ENCODE peak calls at places on chromosomes 3 and 15, in six cellular contexts. C is IMR-90, U is neuronal stem cell, O is H1, Z is H9, Q is mesenchymal stem cell. N is an unnamed sample.
A peak's percentile ranks its signal among the peaks of the same experiment; 100 is the strongest.

GRCh38 chr3:81242871-81243270 is 518.6 kb downstream of the GBE1 start:
- DNase-seq in C (peak; percentile 3), U (no peak), O (no peak), Z (no peak), Q (no peak), N (peak; percentile 8)

GRCh38 chr3:12246758-12247157 is 42.1 kb upstream of the PPARG start:
- DNase-seq in C (no peak), U (no peak), O (no peak), Z (no peak), Q (no peak), N (no peak)

GRCh38 chr15:76310470-76311070 is 699 bp downstream of the ETFA start:
- DNase-seq in C (no peak), U (no peak), O (no peak), Z (no peak), Q (peak; percentile 67), N (no peak)

GRCh38 chr15:30991301-30992072 is at the start of gene MTMR10:
- DNase-seq in C (peak; percentile 73), U (peak; percentile 68), O (peak; percentile 86), Z (peak; percentile 79), Q (peak; percentile 80), N (peak; percentile 88)

GRCh38 chr3:101913173-101913572 is 63.9 kb downstream of the NFKBIZ start:
- DNase-seq in C (peak; percentile 70), U (no peak), O (no peak), Z (no peak), Q (no peak), N (no peak)

GRCh38 chr3:185153170-185153733 is 392 bp upstream of the C3orf70 start:
- DNase-seq in C (no peak), U (peak; percentile 46), O (peak; percentile 79), Z (peak; percentile 68), Q (peak; percentile 38), N (peak; percentile 51)

GRCh38 chr15:70156781-70157261 is 59.1 kb upstream of the TLE3 start:
- DNase-seq in C (peak; percentile 34), U (no peak), O (no peak), Z (no peak), Q (peak; percentile 46), N (no peak)

GRCh38 chr3:126130081-126130855 is 46.3 kb upstream of the SLC41A3 start:
- DNase-seq in C (no peak), U (no peak), O (peak; percentile 38), Z (no peak), Q (no peak), N (no peak)

GRCh38 chr3:192892981-192893827 is 24.5 kb downstream of the MB21D2 start:
- DNase-seq in C (peak; percentile 91), U (no peak), O (no peak), Z (peak; percentile 68), Q (peak; percentile 98), N (peak; percentile 77)

GRCh38 chr3:178719036-178719635 is 182.9 kb downstream of the KCNMB2 start:
- DNase-seq in C (no peak), U (no peak), O (no peak), Z (no peak), Q (peak; percentile 38), N (no peak)

GRCh38 chr3:10445561-10445960 is 59.8 kb downstream of the ATP2B2 start:
- DNase-seq in C (peak; percentile 29), U (no peak), O (no peak), Z (no peak), Q (peak; percentile 14), N (peak; percentile 35)

GRCh38 chr15:42984534-42985034 is 64.0 kb upstream of the TTBK2 start:
- DNase-seq in C (no peak), U (no peak), O (no peak), Z (no peak), Q (no peak), N (no peak)

DNA sequence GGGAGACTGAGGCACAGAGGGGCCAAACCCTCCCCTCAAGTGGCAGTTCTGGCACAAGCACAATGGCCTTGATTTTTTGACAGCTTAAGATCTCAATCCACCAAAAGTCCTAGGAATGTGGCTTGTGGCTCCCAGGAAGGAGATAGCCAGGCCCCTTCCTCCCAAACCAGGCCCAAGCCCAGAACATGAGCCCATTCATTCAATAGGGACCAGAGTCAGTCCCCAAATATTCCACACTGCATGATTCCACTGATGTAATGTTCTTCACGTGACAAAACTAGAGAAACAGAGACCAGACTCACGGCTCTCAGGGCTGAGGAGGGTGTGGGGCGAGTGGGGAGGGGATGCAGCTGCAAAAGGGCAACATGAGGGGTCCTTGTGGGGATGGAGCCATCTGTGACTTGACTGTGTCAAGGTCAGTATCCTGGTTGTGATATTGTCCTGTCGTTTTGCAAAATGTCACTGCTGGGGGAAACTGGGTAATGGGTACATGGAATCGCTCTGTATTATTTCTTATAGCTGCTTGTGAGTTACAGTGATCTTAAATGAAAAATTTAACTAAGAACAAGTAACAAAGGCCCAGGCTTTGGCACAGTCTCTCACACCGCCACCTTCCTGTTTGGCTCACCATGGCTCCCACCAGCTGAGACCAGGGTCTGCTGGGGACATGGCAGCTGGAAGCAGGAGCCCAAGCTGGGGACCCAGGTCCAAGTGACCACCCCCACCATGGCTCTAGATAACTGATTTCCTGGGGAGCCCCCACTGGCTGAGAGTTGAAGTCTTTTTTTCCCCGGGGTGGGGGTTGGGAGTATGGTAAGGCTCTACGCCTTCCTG is 25.7 kb downstream of the ABTB1 start:
- DNase-seq in C (no peak), U (no peak), O (no peak), Z (no peak), Q (no peak), N (no peak)
- H4K8ac ChIP-seq in C (peak overlapping the region; percentile 97), U (peak overlapping the region; percentile 4), O (peak overlapping the region; percentile 4), Z (no peak overlapping the region), Q (peak overlapping the region; percentile 98), N (no peak overlapping the region)

GRCh38 chr15:90994417-90995311 is at the start of gene PRC1:
- DNase-seq in C (peak; percentile 97), U (peak; percentile 97), O (peak; percentile 98), Z (peak; percentile 99), Q (peak; percentile 98), N (peak; percentile 99)

GRCh38 chr15:90998737-90999136 is 4.4 kb upstream of the PRC1 start:
- DNase-seq in C (no peak), U (no peak), O (no peak), Z (no peak), Q (no peak), N (no peak)

GRCh38 chr15:90990446-90990845 is 3.9 kb downstream of the PRC1 start:
- DNase-seq in C (no peak), U (no peak), O (no peak), Z (no peak), Q (no peak), N (no peak)

GRCh38 chr15:90991587-90992285 is 2.6 kb downstream of the PRC1 start:
- DNase-seq in C (no peak), U (no peak), O (no peak), Z (no peak), Q (no peak), N (peak; percentile 26)

GRCh38 chr15:90994059-90994416 is 297 bp downstream of the PRC1 start:
- DNase-seq in C (no peak), U (peak; percentile 12), O (no peak), Z (no peak), Q (no peak), N (no peak)
- H4K8ac ChIP-seq in C (peak overlapping the region; percentile 54), U (no peak overlapping the region), O (peak overlapping the region; percentile 88), Z (no peak overlapping the region), Q (peak overlapping the region; percentile 66), N (peak overlapping the region; percentile 77)

DNA sequence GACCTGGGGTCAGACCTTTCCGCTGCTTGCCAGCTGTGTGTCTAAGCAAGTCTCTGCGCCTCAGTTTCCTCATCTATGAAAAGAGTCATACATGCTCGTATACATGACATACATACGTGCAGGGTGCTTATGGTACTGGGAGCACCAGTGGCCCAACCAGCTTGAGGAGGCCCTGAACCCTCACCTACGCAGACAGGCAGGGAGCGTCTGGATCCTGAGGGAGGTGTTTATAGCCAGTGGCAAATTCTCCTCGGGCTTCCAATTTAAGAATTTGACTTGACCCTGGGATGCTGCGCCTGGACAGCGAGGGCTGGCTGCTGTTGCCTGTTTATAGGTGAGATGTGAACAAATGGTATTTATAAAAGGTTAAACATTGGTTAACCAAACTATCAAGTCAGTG is 17.7 kb upstream of the FGD5 start:
- DNase-seq in C (no peak), U (no peak), O (no peak), Z (no peak), Q (no peak), N (no peak)
- H4K8ac ChIP-seq in C (no peak overlapping the region), U (no peak overlapping the region), O (no peak overlapping the region), Z (no peak overlapping the region), Q (no peak overlapping the region), N (no peak overlapping the region)

DNA sequence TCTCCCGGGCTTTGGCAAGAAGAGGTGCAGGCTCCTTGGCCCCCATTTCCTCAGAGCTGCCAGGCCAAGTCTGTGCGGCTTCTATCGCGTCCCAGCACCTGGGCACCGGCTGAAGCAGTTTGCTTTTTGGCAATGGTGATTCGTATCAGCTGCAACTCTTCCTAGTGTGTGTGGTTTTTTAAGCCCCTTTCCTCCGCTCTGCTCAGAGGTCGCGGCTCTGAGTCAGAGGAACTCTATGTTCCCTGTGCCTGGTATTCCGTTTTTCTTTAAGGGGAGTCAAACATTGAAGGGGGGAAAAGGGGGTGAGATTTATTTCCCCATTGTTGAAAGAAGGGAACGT is 882 bp downstream of the ARMC8 start:
- DNase-seq in C (peak; percentile 54), U (no peak), O (no peak), Z (no peak), Q (peak; percentile 80), N (no peak)
- H4K8ac ChIP-seq in C (peak overlapping the region; percentile 20), U (no peak overlapping the region), O (peak overlapping the region; percentile 100), Z (no peak overlapping the region), Q (no peak overlapping the region), N (no peak overlapping the region)

GRCh38 chr3:196569003-196569516 is 600 bp downstream of the FBXO45 start:
- DNase-seq in C (peak; percentile 26), U (no peak), O (peak; percentile 65), Z (peak; percentile 57), Q (peak; percentile 53), N (peak; percentile 71)

GRCh38 chr3:196572389-196572788 is 3.9 kb downstream of the FBXO45 start:
- DNase-seq in C (no peak), U (no peak), O (no peak), Z (no peak), Q (no peak), N (no peak)

GRCh38 chr3:196563721-196564225 is 4.6 kb downstream of the WDR53 start:
- DNase-seq in C (peak; percentile 34), U (no peak), O (no peak), Z (no peak), Q (peak; percentile 23), N (no peak)

DNA sequence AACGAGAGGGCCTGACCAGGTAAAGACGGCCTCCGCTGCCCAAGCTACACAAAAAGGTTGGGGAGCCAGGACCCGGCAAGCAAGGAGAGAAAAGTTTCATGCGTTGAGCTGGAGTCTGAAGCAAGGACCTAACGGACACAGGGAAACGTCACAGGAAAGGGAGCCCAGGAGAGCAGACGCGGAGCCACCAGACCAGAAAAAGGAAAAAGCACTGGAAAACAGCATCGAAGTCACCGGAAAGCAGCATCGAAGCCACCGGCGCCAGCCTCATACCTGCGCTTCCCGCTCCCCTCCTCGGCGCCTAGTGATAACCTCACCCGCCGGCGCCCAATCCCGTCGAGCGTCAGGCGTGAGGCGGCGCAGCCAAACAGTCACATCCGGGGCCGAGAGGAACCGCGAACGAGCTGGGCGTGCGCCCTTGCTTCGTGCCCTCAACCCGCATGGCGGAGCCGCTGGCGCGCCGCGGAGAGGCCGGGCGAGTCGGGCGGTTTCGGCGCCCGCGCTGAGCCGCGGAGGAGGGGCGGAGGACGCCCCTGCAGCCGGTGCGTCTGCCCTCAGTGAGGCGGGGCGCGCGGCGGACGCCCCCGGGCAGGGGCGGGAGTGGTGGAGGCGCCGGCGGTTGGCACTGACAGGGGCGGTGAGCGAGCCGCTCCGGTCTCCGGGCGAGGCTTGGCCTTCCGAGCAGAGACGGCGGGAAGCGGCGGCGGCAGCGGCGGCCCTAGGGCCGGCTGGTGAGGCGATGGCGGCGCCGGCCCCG is at the start of the genes FBXO45 and WDR53:
- DNase-seq in C (peak; percentile 93), U (peak; percentile 93), O (peak; percentile 96), Z (peak; percentile 94), Q (peak; percentile 94), N (peak; percentile 98)
- H4K8ac ChIP-seq in C (peak within 1 kb of the TSS; percentile 99), U (peak within 1 kb of the TSS; percentile 29), O (peak within 1 kb of the TSS; percentile 96), Z (peak within 1 kb of the TSS; percentile 87), Q (peak within 1 kb of the TSS; percentile 63), N (no peak within 1 kb of the TSS)

N was measured in mesendoderm.